ENCODE peak calls at places on chromosomes 7 and 10, in ten cellular contexts. One of them, this sample, is unnamed.

GRCh38 chr7:136997735-136998134 is 129.3 kb downstream of the CHRM2 start:
- DNase-seq in LHCN-M2: peak; percentile 93
- DNase-seq in GM23248: peak; percentile 28
- DNase-seq in MCF 10A: no peak
- DNase-seq in iris pigment epithelial cell: peak; percentile 35
- DNase-seq in SHP77 treated with DMSO at 0.1 percent for 48 hours: no peak
- DNase-seq in T-cell: no peak
- DNase-seq in SK-N-SH: no peak
- DNase-seq in small intestine: no peak
- DNase-seq in iPS-NIHi11: no peak
- DNase-seq in this sample: no peak

GRCh38 chr10:1142596-1142995 is 86.4 kb downstream of the WDR37 start:
- DNase-seq in T-cell: no peak
- DNase-seq in small intestine: no peak
- DNase-seq in GM23248: no peak
- DNase-seq in SHP77 treated with DMSO at 0.1 percent for 48 hours: no peak
- DNase-seq in LHCN-M2: no peak
- DNase-seq in iPS-NIHi11: no peak
- DNase-seq in MCF 10A: peak; percentile 17
- DNase-seq in iris pigment epithelial cell: no peak
- DNase-seq in SK-N-SH: no peak
- DNase-seq in this sample: no peak

GRCh38 chr10:117663750-117664149 is 121.2 kb downstream of the EMX2 start:
- DNase-seq in LHCN-M2: peak; percentile 26
- DNase-seq in SK-N-SH: no peak
- DNase-seq in SHP77 treated with DMSO at 0.1 percent for 48 hours: no peak
- DNase-seq in iPS-NIHi11: no peak
- DNase-seq in GM23248: peak; percentile 97
- DNase-seq in T-cell: no peak
- DNase-seq in MCF 10A: peak; percentile 86
- DNase-seq in iris pigment epithelial cell: peak; percentile 99
- DNase-seq in small intestine: no peak
- DNase-seq in this sample: no peak

GRCh38 chr7:84786073-84786472 is 400.8 kb downstream of the SEMA3D start:
- DNase-seq in SHP77 treated with DMSO at 0.1 percent for 48 hours: no peak
- DNase-seq in MCF 10A: no peak
- DNase-seq in iPS-NIHi11: no peak
- DNase-seq in GM23248: no peak
- DNase-seq in iris pigment epithelial cell: no peak
- DNase-seq in SK-N-SH: no peak
- DNase-seq in small intestine: no peak
- DNase-seq in T-cell: no peak
- DNase-seq in LHCN-M2: no peak
- DNase-seq in this sample: no peak

GRCh38 chr10:104333728-104334373 is 4.4 kb downstream of the ITPRIP start:
- DNase-seq in SK-N-SH: peak; percentile 5
- DNase-seq in T-cell: no peak
- DNase-seq in LHCN-M2: no peak
- DNase-seq in MCF 10A: no peak
- DNase-seq in iPS-NIHi11: no peak
- DNase-seq in iris pigment epithelial cell: no peak
- DNase-seq in GM23248: no peak
- DNase-seq in small intestine: no peak
- DNase-seq in SHP77 treated with DMSO at 0.1 percent for 48 hours: no peak
- DNase-seq in this sample: peak; percentile 34

GRCh38 chr10:63123963-63124362 is 9.2 kb upstream of the NRBF2 start:
- DNase-seq in SHP77 treated with DMSO at 0.1 percent for 48 hours: no peak
- DNase-seq in iPS-NIHi11: no peak
- DNase-seq in iris pigment epithelial cell: peak; percentile 32
- DNase-seq in small intestine: no peak
- DNase-seq in GM23248: no peak
- DNase-seq in SK-N-SH: no peak
- DNase-seq in LHCN-M2: no peak
- DNase-seq in T-cell: no peak
- DNase-seq in MCF 10A: no peak
- DNase-seq in this sample: no peak

GRCh38 chr7:26704036-26704435 is 160.4 kb downstream of the SKAP2 start:
- DNase-seq in iris pigment epithelial cell: no peak
- DNase-seq in SHP77 treated with DMSO at 0.1 percent for 48 hours: no peak
- DNase-seq in T-cell: no peak
- DNase-seq in MCF 10A: no peak
- DNase-seq in iPS-NIHi11: no peak
- DNase-seq in small intestine: no peak
- DNase-seq in GM23248: no peak
- DNase-seq in LHCN-M2: no peak
- DNase-seq in SK-N-SH: no peak
- DNase-seq in this sample: no peak

GRCh38 chr10:49474901-49475300 is 64.0 kb downstream of the ERCC6 start:
- DNase-seq in iPS-NIHi11: no peak
- DNase-seq in LHCN-M2: peak; percentile 40
- DNase-seq in small intestine: no peak
- DNase-seq in T-cell: no peak
- DNase-seq in MCF 10A: peak; percentile 16
- DNase-seq in iris pigment epithelial cell: peak; percentile 51
- DNase-seq in SHP77 treated with DMSO at 0.1 percent for 48 hours: no peak
- DNase-seq in GM23248: peak; percentile 83
- DNase-seq in SK-N-SH: no peak
- DNase-seq in this sample: no peak

GRCh38 chr7:54778166-54778565 is 19.2 kb upstream of the SEC61G start:
- DNase-seq in iris pigment epithelial cell: no peak
- DNase-seq in small intestine: no peak
- DNase-seq in MCF 10A: no peak
- DNase-seq in SK-N-SH: no peak
- DNase-seq in SHP77 treated with DMSO at 0.1 percent for 48 hours: no peak
- DNase-seq in LHCN-M2: peak; percentile 19
- DNase-seq in T-cell: no peak
- DNase-seq in GM23248: no peak
- DNase-seq in iPS-NIHi11: no peak
- DNase-seq in this sample: no peak

GRCh38 chr10:13921941-13922340 is 335.2 kb downstream of the PRPF18 start:
- DNase-seq in iPS-NIHi11: no peak
- DNase-seq in SK-N-SH: no peak
- DNase-seq in iris pigment epithelial cell: no peak
- DNase-seq in GM23248: no peak
- DNase-seq in LHCN-M2: no peak
- DNase-seq in SHP77 treated with DMSO at 0.1 percent for 48 hours: no peak
- DNase-seq in MCF 10A: no peak
- DNase-seq in T-cell: no peak
- DNase-seq in small intestine: no peak
- DNase-seq in this sample: no peak

GRCh38 chr10:75709830-75710229 is 278.4 kb downstream of the LRMDA start:
- DNase-seq in T-cell: no peak
- DNase-seq in iris pigment epithelial cell: no peak
- DNase-seq in small intestine: no peak
- DNase-seq in SK-N-SH: no peak
- DNase-seq in MCF 10A: no peak
- DNase-seq in iPS-NIHi11: no peak
- DNase-seq in SHP77 treated with DMSO at 0.1 percent for 48 hours: no peak
- DNase-seq in LHCN-M2: no peak
- DNase-seq in GM23248: no peak
- DNase-seq in this sample: no peak

GRCh38 chr10:59375990-59376389 is 13.6 kb upstream of the FAM13C start:
- DNase-seq in iPS-NIHi11: peak; percentile 25
- DNase-seq in SK-N-SH: no peak
- DNase-seq in T-cell: no peak
- DNase-seq in MCF 10A: no peak
- DNase-seq in small intestine: no peak
- DNase-seq in SHP77 treated with DMSO at 0.1 percent for 48 hours: no peak
- DNase-seq in iris pigment epithelial cell: no peak
- DNase-seq in GM23248: no peak
- DNase-seq in LHCN-M2: no peak
- DNase-seq in this sample: no peak

GRCh38 chr7:131950758-131951157 is 394.3 kb upstream of the PODXL start:
- DNase-seq in iPS-NIHi11: no peak
- DNase-seq in iris pigment epithelial cell: no peak
- DNase-seq in T-cell: no peak
- DNase-seq in LHCN-M2: no peak
- DNase-seq in SHP77 treated with DMSO at 0.1 percent for 48 hours: no peak
- DNase-seq in SK-N-SH: no peak
- DNase-seq in GM23248: no peak
- DNase-seq in small intestine: no peak
- DNase-seq in MCF 10A: no peak
- DNase-seq in this sample: no peak

GRCh38 chr7:135901585-135902540 is 75.3 kb downstream of the MTPN start:
- DNase-seq in small intestine: no peak
- DNase-seq in iris pigment epithelial cell: no peak
- DNase-seq in T-cell: no peak
- DNase-seq in SHP77 treated with DMSO at 0.1 percent for 48 hours: no peak
- DNase-seq in LHCN-M2: no peak
- DNase-seq in MCF 10A: no peak
- DNase-seq in iPS-NIHi11: no peak
- DNase-seq in SK-N-SH: no peak
- DNase-seq in GM23248: no peak
- DNase-seq in this sample: no peak

GRCh38 chr7:137847418-137848050 is 760 bp upstream of the DGKI start:
- DNase-seq in MCF 10A: no peak
- DNase-seq in GM23248: peak; percentile 48
- DNase-seq in T-cell: no peak
- DNase-seq in SK-N-SH: no peak
- DNase-seq in LHCN-M2: no peak
- DNase-seq in SHP77 treated with DMSO at 0.1 percent for 48 hours: no peak
- DNase-seq in iPS-NIHi11: peak; percentile 26
- DNase-seq in small intestine: no peak
- DNase-seq in iris pigment epithelial cell: no peak
- DNase-seq in this sample: no peak

GRCh38 chr7:141702047-141702567 is at the start of gene DENND11:
- DNase-seq in iris pigment epithelial cell: peak; percentile 35
- DNase-seq in T-cell: peak; percentile 56
- DNase-seq in iPS-NIHi11: peak; percentile 81
- DNase-seq in SK-N-SH: peak; percentile 97
- DNase-seq in SHP77 treated with DMSO at 0.1 percent for 48 hours: no peak
- DNase-seq in MCF 10A: peak; percentile 44
- DNase-seq in small intestine: peak; percentile 48
- DNase-seq in LHCN-M2: no peak
- DNase-seq in GM23248: peak; percentile 80
- DNase-seq in this sample: peak; percentile 2

GRCh38 chr10:71647526-71648354 is 71.8 kb downstream of the C10orf105 start:
- DNase-seq in MCF 10A: no peak
- DNase-seq in T-cell: no peak
- DNase-seq in iPS-NIHi11: peak; percentile 84
- DNase-seq in small intestine: no peak
- DNase-seq in GM23248: peak; percentile 43
- DNase-seq in LHCN-M2: no peak
- DNase-seq in SK-N-SH: peak; percentile 71
- DNase-seq in iris pigment epithelial cell: no peak
- DNase-seq in SHP77 treated with DMSO at 0.1 percent for 48 hours: no peak
- DNase-seq in this sample: no peak

GRCh38 chr10:89369142-89370105 is 8.4 kb upstream of the IFIT1B start:
- DNase-seq in iPS-NIHi11: no peak
- DNase-seq in MCF 10A: peak; percentile 51
- DNase-seq in SHP77 treated with DMSO at 0.1 percent for 48 hours: no peak
- DNase-seq in LHCN-M2: peak; percentile 61
- DNase-seq in SK-N-SH: peak; percentile 35
- DNase-seq in small intestine: no peak
- DNase-seq in GM23248: peak; percentile 79
- DNase-seq in iris pigment epithelial cell: peak; percentile 54
- DNase-seq in T-cell: no peak
- DNase-seq in this sample: no peak

GRCh38 chr10:6878067-6878412 is 298.0 kb upstream of the PRKCQ start:
- DNase-seq in LHCN-M2: no peak
- DNase-seq in SHP77 treated with DMSO at 0.1 percent for 48 hours: no peak
- DNase-seq in SK-N-SH: no peak
- DNase-seq in small intestine: no peak
- DNase-seq in iPS-NIHi11: peak; percentile 15
- DNase-seq in GM23248: peak; percentile 57
- DNase-seq in MCF 10A: peak; percentile 3
- DNase-seq in T-cell: no peak
- DNase-seq in iris pigment epithelial cell: no peak
- DNase-seq in this sample: no peak

GRCh38 chr7:155901176-155901575 is 88.9 kb upstream of the SHH start:
- DNase-seq in small intestine: no peak
- DNase-seq in GM23248: no peak
- DNase-seq in T-cell: no peak
- DNase-seq in SK-N-SH: no peak
- DNase-seq in iris pigment epithelial cell: no peak
- DNase-seq in LHCN-M2: no peak
- DNase-seq in SHP77 treated with DMSO at 0.1 percent for 48 hours: no peak
- DNase-seq in MCF 10A: no peak
- DNase-seq in iPS-NIHi11: no peak
- DNase-seq in this sample: no peak

GRCh38 chr10:46240684-46241565 is 45.9 kb upstream of the ANTXRL start:
- DNase-seq in iPS-NIHi11: no peak
- DNase-seq in GM23248: no peak
- DNase-seq in SK-N-SH: no peak
- DNase-seq in T-cell: no peak
- DNase-seq in small intestine: no peak
- DNase-seq in iris pigment epithelial cell: no peak
- DNase-seq in SHP77 treated with DMSO at 0.1 percent for 48 hours: no peak
- DNase-seq in MCF 10A: no peak
- DNase-seq in LHCN-M2: no peak
- DNase-seq in this sample: no peak

GRCh38 chr7:12119638-12120303 is 91.3 kb upstream of the TMEM106B start:
- DNase-seq in MCF 10A: no peak
- DNase-seq in small intestine: no peak
- DNase-seq in SHP77 treated with DMSO at 0.1 percent for 48 hours: no peak
- DNase-seq in SK-N-SH: peak; percentile 8
- DNase-seq in T-cell: no peak
- DNase-seq in iPS-NIHi11: peak; percentile 13
- DNase-seq in LHCN-M2: no peak
- DNase-seq in GM23248: no peak
- DNase-seq in iris pigment epithelial cell: no peak
- DNase-seq in this sample: no peak

GRCh38 chr10:119526606-119527592 is 15.6 kb downstream of the RGS10 start:
- DNase-seq in SK-N-SH: no peak
- DNase-seq in iPS-NIHi11: no peak
- DNase-seq in T-cell: no peak
- DNase-seq in MCF 10A: no peak
- DNase-seq in LHCN-M2: no peak
- DNase-seq in small intestine: no peak
- DNase-seq in GM23248: no peak
- DNase-seq in SHP77 treated with DMSO at 0.1 percent for 48 hours: no peak
- DNase-seq in iris pigment epithelial cell: no peak
- DNase-seq in this sample: no peak

GRCh38 chr7:130853503-130854279 is 119.7 kb upstream of the KLF14 start:
- DNase-seq in iPS-NIHi11: no peak
- DNase-seq in MCF 10A: peak; percentile 84
- DNase-seq in iris pigment epithelial cell: peak; percentile 62
- DNase-seq in GM23248: peak; percentile 75
- DNase-seq in LHCN-M2: peak; percentile 83
- DNase-seq in small intestine: peak; percentile 67
- DNase-seq in SHP77 treated with DMSO at 0.1 percent for 48 hours: no peak
- DNase-seq in T-cell: no peak
- DNase-seq in SK-N-SH: no peak
- DNase-seq in this sample: no peak

GRCh38 chr7:104231054-104232046 is 23.5 kb upstream of the ORC5 start:
- DNase-seq in iPS-NIHi11: peak; percentile 76
- DNase-seq in iris pigment epithelial cell: peak; percentile 57
- DNase-seq in SHP77 treated with DMSO at 0.1 percent for 48 hours: peak; percentile 48
- DNase-seq in SK-N-SH: peak; percentile 79
- DNase-seq in T-cell: peak; percentile 5
- DNase-seq in small intestine: peak; percentile 43
- DNase-seq in GM23248: peak; percentile 80
- DNase-seq in MCF 10A: peak; percentile 57
- DNase-seq in LHCN-M2: peak; percentile 64
- DNase-seq in this sample: peak; percentile 63

GRCh38 chr10:70232155-70232858 is 922 bp downstream of the PPA1 start:
- DNase-seq in small intestine: peak; percentile 84
- DNase-seq in GM23248: peak; percentile 71
- DNase-seq in T-cell: no peak
- DNase-seq in SK-N-SH: peak; percentile 36
- DNase-seq in SHP77 treated with DMSO at 0.1 percent for 48 hours: no peak
- DNase-seq in iris pigment epithelial cell: peak; percentile 60
- DNase-seq in iPS-NIHi11: peak; percentile 26
- DNase-seq in LHCN-M2: peak; percentile 32
- DNase-seq in MCF 10A: peak; percentile 66
- DNase-seq in this sample: no peak

GRCh38 chr7:1853619-1854520 is 183.8 kb downstream of the ELFN1 start:
- DNase-seq in MCF 10A: no peak
- DNase-seq in SHP77 treated with DMSO at 0.1 percent for 48 hours: no peak
- DNase-seq in iris pigment epithelial cell: no peak
- DNase-seq in LHCN-M2: no peak
- DNase-seq in iPS-NIHi11: no peak
- DNase-seq in GM23248: no peak
- DNase-seq in small intestine: no peak
- DNase-seq in T-cell: no peak
- DNase-seq in SK-N-SH: no peak
- DNase-seq in this sample: no peak

GRCh38 chr10:32189400-32190084 is 133.3 kb upstream of the KIF5B start:
- DNase-seq in MCF 10A: peak; percentile 17
- DNase-seq in GM23248: peak; percentile 36
- DNase-seq in SK-N-SH: no peak
- DNase-seq in iris pigment epithelial cell: peak; percentile 31
- DNase-seq in LHCN-M2: peak; percentile 59
- DNase-seq in T-cell: no peak
- DNase-seq in iPS-NIHi11: no peak
- DNase-seq in small intestine: peak; percentile 86
- DNase-seq in SHP77 treated with DMSO at 0.1 percent for 48 hours: no peak
- DNase-seq in this sample: no peak

This sample was measured in DMS79.